ENCODE peak calls at places on chromosome 9, in four cellular contexts. Q, F, E and Z are unnamed samples. For H3K4me1 and H3K27me3, the result is how much of the 10 kb centered on the place peaks cover.

GRCh38 chr9:105670315-105670714 is 8.1 kb downstream of the TAL2 start:
- DNase-seq in Q (no peak), F (no peak), E (no peak), Z (no peak)

GRCh38 chr9:116859763-116860162 is 172.7 kb downstream of the TRIM32 start:
- DNase-seq in Q (no peak), F (no peak), E (no peak), Z (no peak)

GRCh38 chr9:127846451-127847154 is 7.9 kb downstream of the ENG start:
- DNase-seq in Q (peak), F (no peak), E (peak), Z (peak)

GRCh38 chr9:89433826-89434225 is 64.1 kb downstream of the SEMA4D start:
- DNase-seq in Q (no peak), F (no peak), E (no peak), Z (no peak)

GRCh38 chr9:135711411-135711810 is 9.4 kb downstream of the KCNT1 start:
- DNase-seq in Q (no peak), F (no peak), E (no peak), Z (no peak)

GRCh38 chr9:120369608-120370220 is 210.3 kb downstream of the CDK5RAP2 start:
- DNase-seq in Q (no peak), F (no peak), E (no peak), Z (no peak)

GRCh38 chr9:134167530-134167931 is 3.2 kb upstream of the RNU6ATAC start:
- DNase-seq in Q (no peak), F (no peak), E (no peak), Z (no peak)

GRCh38 chr9:35749515-35750255 is 598 bp downstream of the RGP1 start:
- DNase-seq in Q (peak), F (peak), E (no peak), Z (no peak)

GRCh38 chr9:34139477-34140146 is 13.1 kb upstream of the DCAF12 start:
- DNase-seq in Q (peak), F (no peak), E (no peak), Z (peak)

GRCh38 chr9:13718539-13718938 is 439.0 kb upstream of the MPDZ start:
- DNase-seq in Q (no peak), F (no peak), E (no peak), Z (no peak)

GRCh38 chr9:107462691-107463090 is 26.9 kb downstream of the KLF4 start:
- DNase-seq in Q (no peak), F (no peak), E (no peak), Z (no peak)

GRCh38 chr9:97525451-97525850 is 24.0 kb downstream of the TMOD1 start:
- DNase-seq in Q (no peak), F (no peak), E (no peak), Z (no peak)

GRCh38 chr9:8863886-8864881 is 1064.6 kb upstream of the DMAC1 start:
- DNase-seq in Q (no peak), F (no peak), E (no peak), Z (no peak)

DNA sequence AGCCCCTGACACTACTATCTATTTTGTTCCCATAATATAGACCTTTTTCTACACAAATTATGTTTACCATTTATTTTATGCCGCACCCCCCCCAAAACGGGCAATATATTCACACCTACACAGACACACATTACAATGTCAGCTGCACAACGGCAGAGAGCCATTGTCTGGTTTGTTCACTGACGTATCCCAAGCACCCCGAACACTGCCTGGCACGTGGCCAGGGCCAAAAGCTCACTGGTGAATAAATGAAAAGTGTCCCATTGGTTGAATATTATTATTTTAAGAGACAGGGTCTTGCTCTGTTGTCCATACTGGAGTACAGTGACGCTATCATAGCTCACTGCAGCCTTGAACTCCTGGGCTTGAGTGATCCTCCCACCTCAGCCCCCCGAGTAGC is 150.5 kb downstream of the GNAQ start:
- DNase-seq in Q (no peak), F (no peak), E (no peak), Z (no peak)
- H3K4me1 ChIP-seq in Q (under half), F (under half), E (under half), Z (under half)

DNA sequence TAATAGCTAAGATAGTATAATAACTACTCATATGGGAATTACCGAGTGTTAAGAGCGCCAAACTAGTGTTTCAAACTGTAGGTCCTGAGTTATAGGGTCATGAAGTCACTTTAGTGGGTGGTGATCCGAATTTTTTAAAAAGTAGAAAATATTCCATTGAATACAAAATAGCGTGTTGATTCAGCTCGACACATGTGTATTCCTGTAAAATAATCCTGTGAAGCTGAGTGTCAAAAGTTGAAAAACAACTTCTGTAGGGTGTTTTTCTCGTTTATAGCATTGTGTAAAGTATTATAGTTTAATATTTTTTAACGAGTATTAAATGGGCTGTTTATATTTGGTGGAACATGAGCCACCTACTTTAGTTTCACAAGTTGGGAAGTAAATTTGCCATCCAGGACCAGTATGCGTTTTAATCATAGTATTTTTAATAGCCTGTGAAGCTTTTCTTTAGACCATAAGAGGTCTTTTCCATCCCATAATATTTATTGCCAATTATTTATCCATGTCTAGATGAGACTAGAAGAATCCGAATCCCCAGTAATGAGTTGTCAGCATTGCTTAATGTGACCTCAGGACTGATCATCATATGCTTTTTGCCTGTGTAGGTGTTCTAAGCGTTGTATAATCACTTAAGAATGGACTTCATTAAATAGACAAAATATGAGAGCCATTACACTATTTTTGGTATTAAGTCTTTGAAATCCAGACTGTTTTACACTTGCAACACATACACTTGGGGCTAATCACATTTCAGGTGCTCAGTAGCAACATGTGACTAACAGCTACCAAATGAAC is 84.1 kb downstream of the PTPDC1 start:
- DNase-seq in Q (no peak), F (no peak), E (no peak), Z (no peak)
- H3K4me3 ChIP-seq in Q (peak), F (no peak), E (peak), Z (peak)

GRCh38 chr9:18526686-18527085 is 52.7 kb downstream of the ADAMTSL1 start:
- DNase-seq in Q (no peak), F (no peak), E (no peak), Z (no peak)
- H3K27me3 ChIP-seq in Q (under half), F (under half), E (under half), Z (under half)

GRCh38 chr9:37413311-37413710 is 9.2 kb upstream of the GRHPR start:
- DNase-seq in Q (no peak), F (no peak), E (no peak), Z (no peak)
- H3K4me1 ChIP-seq in Q (under half), F (under half), E (under half), Z (under half)

GRCh38 chr9:94743035-94743954 is 16.8 kb downstream of the AOPEP start:
- DNase-seq in Q (no peak), F (no peak), E (no peak), Z (no peak)

GRCh38 chr9:94745806-94746540 is 19.5 kb downstream of the AOPEP start:
- DNase-seq in Q (no peak), F (no peak), E (no peak), Z (no peak)

GRCh38 chr9:94741856-94742255 is 15.4 kb downstream of the AOPEP start:
- DNase-seq in Q (no peak), F (no peak), E (no peak), Z (no peak)

GRCh38 chr9:94740191-94740874 is 13.8 kb downstream of the AOPEP start:
- DNase-seq in Q (no peak), F (no peak), E (no peak), Z (no peak)
- H3K4me3 ChIP-seq in Q (no peak), F (no peak), E (no peak), Z (no peak)